ENCODE peak calls at places on chromosome 15, in five cellular contexts. V is tibial nerve, S is OCI-LY7, X is upper lobe of right lung, R is GM23338. L is an unnamed sample.

GRCh38 chr15:33182278-33182905 is 12.1 kb downstream of the FMN1 start:
- DNase-seq in R (peak), V (no peak), X (no peak), S (no peak), L (no peak)

GRCh38 chr15:94412979-94413741 is 181.8 kb downstream of the MCTP2 start:
- DNase-seq in S (peak), V (no peak), R (peak), X (no peak), L (peak)

GRCh38 chr15:90836296-90836871 is 32.0 kb upstream of the FURIN start:
- DNase-seq in R (no peak), S (no peak), X (no peak), V (no peak), L (peak)

GRCh38 chr15:64803526-64803925 is 21.9 kb downstream of the PIF1 start:
- DNase-seq in R (no peak), S (no peak), X (no peak), V (no peak), L (no peak)

GRCh38 chr15:62112616-62113593 is 46.1 kb downstream of the C2CD4A start:
- DNase-seq in V (no peak), S (no peak), R (no peak), X (no peak), L (peak)

GRCh38 chr15:33467816-33468163 is 157.0 kb downstream of the RYR3 start:
- DNase-seq in V (no peak), R (no peak), S (no peak), X (no peak), L (no peak)

GRCh38 chr15:90009301-90010063 is 8.4 kb downstream of the ZNF710 start:
- DNase-seq in X (no peak), S (no peak), V (no peak), R (no peak), L (no peak)

GRCh38 chr15:38378162-38378560 is 75.8 kb upstream of the FAM98B start:
- DNase-seq in S (no peak), V (peak), X (peak), R (no peak), L (peak)

GRCh38 chr15:48693474-48693873 is 48.0 kb upstream of the FBN1 start:
- DNase-seq in S (no peak), R (no peak), V (no peak), X (no peak), L (no peak)

GRCh38 chr15:97521894-97522293 is 438.6 kb upstream of the ARRDC4 start:
- DNase-seq in X (no peak), R (no peak), S (no peak), V (no peak), L (peak)

GRCh38 chr15:99708563-99708962 is 24.7 kb downstream of the LYSMD4 start:
- DNase-seq in R (no peak), V (peak), S (no peak), X (peak), L (peak)

GRCh38 chr15:73323956-73324355 is 44.8 kb downstream of the HCN4 start:
- DNase-seq in R (no peak), S (no peak), X (peak), V (no peak), L (no peak)

GRCh38 chr15:40226739-40227138 is 12.1 kb upstream of the PAK6 start:
- DNase-seq in X (no peak), S (no peak), R (no peak), V (no peak), L (no peak)

GRCh38 chr15:25572201-25572600 is 133.4 kb upstream of the UBE3A start:
- DNase-seq in R (no peak), S (no peak), V (no peak), X (no peak), L (peak)

GRCh38 chr15:85759391-85759790 is 35.3 kb downstream of the KLHL25 start:
- DNase-seq in V (no peak), R (no peak), S (no peak), X (no peak), L (no peak)

GRCh38 chr15:26598704-26599103 is 174.2 kb downstream of the GABRB3 start:
- DNase-seq in V (no peak), S (no peak), R (no peak), X (no peak), L (no peak)

GRCh38 chr15:99016680-99017321 is 9.2 kb upstream of the PGPEP1L start:
- DNase-seq in V (no peak), X (no peak), R (peak), S (no peak), L (no peak)

GRCh38 chr15:101349497-101349951 is 54.5 kb upstream of the SNRPA1 start:
- DNase-seq in X (no peak), V (no peak), S (no peak), R (no peak), L (no peak)

GRCh38 chr15:83710452-83710851 is 56.5 kb downstream of the ADAMTSL3 start:
- DNase-seq in X (no peak), S (no peak), R (no peak), V (no peak), L (no peak)

GRCh38 chr15:28099555-28100140 is 533 bp upstream of the OCA2 start:
- DNase-seq in X (no peak), V (no peak), S (no peak), R (no peak), L (no peak)

GRCh38 chr15:80405554-80405850 is 1.3 kb downstream of the ARNT2 start:
- DNase-seq in V (no peak), S (no peak), X (no peak), R (no peak), L (no peak)

GRCh38 chr15:91946914-91947313 is 93.4 kb downstream of the SLCO3A1 start:
- DNase-seq in V (no peak), R (peak), X (no peak), S (no peak), L (no peak)
- TF ChIP-seq CTCF in V (no peak), R (peak), X (peak), S (no peak), L (no peak)

DNA sequence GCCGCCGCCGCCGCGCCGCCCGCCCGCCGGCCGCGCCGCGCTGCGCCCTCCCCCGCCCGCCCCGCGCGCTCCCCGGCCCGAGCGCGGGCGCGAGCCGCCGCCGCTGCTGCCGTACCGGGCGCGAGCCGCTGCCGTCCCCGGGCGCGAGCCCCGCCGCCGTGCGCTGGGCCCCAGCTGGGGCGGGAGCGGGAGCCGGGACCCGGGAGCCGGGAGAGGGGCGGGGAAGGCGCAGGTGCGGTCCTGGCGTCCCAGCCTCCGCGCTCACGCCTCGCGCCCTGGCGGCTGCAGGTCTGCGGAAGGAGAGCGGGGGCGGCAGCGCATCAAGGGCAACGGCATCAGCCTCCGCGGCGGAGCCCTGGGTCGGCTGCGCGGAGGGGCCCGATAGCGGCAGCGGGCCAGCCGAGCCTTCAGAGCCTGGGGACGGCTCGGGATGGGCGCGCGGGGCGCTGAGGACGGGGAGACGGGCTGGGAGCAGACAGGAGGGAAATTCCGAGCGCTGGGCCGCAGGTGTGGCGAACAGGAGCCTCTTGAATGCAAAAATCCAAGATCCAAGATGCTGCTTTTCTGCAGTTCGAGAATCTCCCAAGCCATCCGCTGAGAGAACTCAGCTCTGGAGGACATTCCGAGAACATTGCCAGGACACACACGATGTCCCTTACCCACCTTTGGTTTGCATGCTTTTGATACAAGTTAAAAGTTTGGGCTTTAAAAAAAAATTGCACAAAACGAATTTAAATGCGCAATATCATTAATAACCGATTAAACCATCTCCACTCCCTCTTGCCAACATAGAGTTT is 251.1 kb downstream of the TJP1 start:
- DNase-seq in V (no peak), S (no peak), R (peak), X (no peak), L (peak)
- H3K4me3 ChIP-seq in V (peak), S (no peak), R (peak), X (peak), L (no peak)

GRCh38 chr15:51829360-51830278 is at the start of gene TMOD3:
- DNase-seq in V (peak), X (peak), R (peak), S (peak), L (peak)
- TF ChIP-seq CTCF in V (no peak), X (no peak), R (no peak), S (no peak), L (no peak)

GRCh38 chr15:29784413-29784812 is 37.9 kb downstream of the TJP1 start:
- DNase-seq in S (no peak), R (no peak), V (no peak), X (no peak), L (no peak)

GRCh38 chr15:29788433-29789034 is 33.7 kb downstream of the TJP1 start:
- DNase-seq in R (no peak), S (no peak), V (no peak), X (no peak), L (no peak)

GRCh38 chr15:29787767-29788166 is 34.5 kb downstream of the TJP1 start:
- DNase-seq in S (no peak), X (no peak), R (no peak), V (no peak), L (no peak)

GRCh38 chr15:29789871-29790270 is 32.4 kb downstream of the TJP1 start:
- DNase-seq in V (no peak), S (no peak), R (no peak), X (no peak), L (no peak)

DNA sequence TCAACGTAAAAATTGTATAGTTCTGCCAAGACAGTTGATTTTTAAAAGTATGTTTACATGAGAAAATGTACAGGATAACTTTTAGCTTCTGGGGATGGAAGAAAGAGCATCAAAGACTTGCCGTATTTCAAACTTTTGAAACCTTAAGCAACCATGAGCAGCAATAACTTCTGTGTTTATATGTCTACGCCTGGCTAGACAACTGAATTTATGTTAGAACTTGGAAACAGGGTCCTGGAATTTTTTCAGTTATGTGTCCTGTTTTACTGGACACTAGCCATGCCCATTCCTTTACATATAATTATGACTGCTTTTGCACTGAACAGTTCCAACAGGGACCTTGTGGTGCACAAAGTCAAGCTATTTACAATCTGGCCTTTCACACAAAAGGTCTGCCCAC is 37.2 kb downstream of the TJP1 start:
- DNase-seq in S (no peak), V (no peak), X (no peak), R (no peak), L (no peak)
- H3K4me3 ChIP-seq in S (no peak), V (no peak), X (no peak), R (no peak), L (no peak)

DNA sequence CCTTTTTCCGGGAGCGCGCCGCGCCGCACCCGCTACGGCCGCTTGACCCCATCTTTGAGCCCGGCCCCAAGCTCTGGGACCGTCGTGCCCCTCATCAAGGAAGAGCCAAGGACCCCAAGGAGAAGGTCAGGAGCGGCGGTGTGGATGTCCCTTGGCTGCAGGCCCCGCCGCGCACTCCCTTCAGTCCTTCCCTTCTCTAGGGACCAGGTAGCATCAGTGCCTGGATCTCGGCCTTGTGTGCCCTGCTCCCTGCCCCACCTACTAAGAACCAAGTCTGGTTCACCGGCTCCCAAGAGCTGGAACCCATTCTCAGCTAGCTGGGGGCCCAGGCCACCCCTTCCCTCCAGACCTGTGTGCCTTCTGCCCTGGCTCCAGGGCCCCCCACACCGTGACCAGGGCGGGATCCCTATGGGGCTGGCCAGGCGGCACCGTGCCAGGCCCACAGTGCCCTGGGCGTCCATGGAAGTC is 69.3 kb upstream of the CGNL1 start:
- DNase-seq in V (no peak), S (no peak), X (no peak), R (peak), L (no peak)
- TF ChIP-seq CTCF in V (no peak), S (no peak), X (peak), R (no peak), L (no peak)

GRCh38 chr15:82056900-82057825 is 11.3 kb upstream of the MEX3B start:
- DNase-seq in V (no peak), X (no peak), S (no peak), R (peak), L (no peak)
- H3K4me3 ChIP-seq in V (no peak), X (no peak), S (no peak), R (peak), L (no peak)

GRCh38 chr15:69679623-69680228 is 227.1 kb downstream of the RPLP1 start:
- DNase-seq in V (no peak), S (no peak), X (peak), R (no peak), L (no peak)

GRCh38 chr15:69675727-69676126 is 223.1 kb downstream of the RPLP1 start:
- DNase-seq in S (no peak), V (no peak), X (no peak), R (no peak), L (no peak)

GRCh38 chr15:69673236-69673881 is 220.7 kb downstream of the RPLP1 start:
- DNase-seq in S (no peak), X (no peak), V (no peak), R (no peak), L (no peak)

DNA sequence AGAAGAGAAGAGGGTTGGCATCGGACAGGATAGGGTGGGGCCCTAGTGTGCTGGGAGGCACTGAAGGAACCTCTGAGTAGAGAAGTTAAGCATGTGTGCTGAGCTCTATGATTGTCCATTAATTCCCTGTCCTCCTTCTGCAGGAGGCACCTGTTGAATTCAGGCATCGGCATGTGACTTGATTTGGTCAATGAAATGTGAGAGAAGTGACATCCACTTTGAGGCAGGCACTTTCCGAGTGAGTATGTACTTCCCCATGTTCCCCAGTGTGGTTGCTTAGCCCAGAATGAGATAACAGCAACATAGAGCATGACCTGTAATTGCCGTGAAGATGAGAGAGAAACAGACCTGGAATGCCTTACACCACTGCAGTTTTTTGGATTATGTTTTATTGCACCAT is 224.8 kb downstream of the RPLP1 start:
- DNase-seq in R (no peak), X (no peak), V (no peak), S (no peak), L (no peak)
- TF ChIP-seq CTCF in R (no peak), X (no peak), V (no peak), S (no peak), L (no peak)

GRCh38 chr15:70192490-70192889 is 94.8 kb upstream of the TLE3 start:
- DNase-seq in V (no peak), S (no peak), X (no peak), R (no peak), L (no peak)

GRCh38 chr15:70192041-70192440 is 94.3 kb upstream of the TLE3 start:
- DNase-seq in S (no peak), R (no peak), X (no peak), V (no peak), L (no peak)

GRCh38 chr15:70190296-70190695 is 92.6 kb upstream of the TLE3 start:
- DNase-seq in S (no peak), V (no peak), R (no peak), X (no peak), L (no peak)

GRCh38 chr15:70189826-70190225 is 92.1 kb upstream of the TLE3 start:
- DNase-seq in V (no peak), X (no peak), S (no peak), R (no peak), L (no peak)

DNA sequence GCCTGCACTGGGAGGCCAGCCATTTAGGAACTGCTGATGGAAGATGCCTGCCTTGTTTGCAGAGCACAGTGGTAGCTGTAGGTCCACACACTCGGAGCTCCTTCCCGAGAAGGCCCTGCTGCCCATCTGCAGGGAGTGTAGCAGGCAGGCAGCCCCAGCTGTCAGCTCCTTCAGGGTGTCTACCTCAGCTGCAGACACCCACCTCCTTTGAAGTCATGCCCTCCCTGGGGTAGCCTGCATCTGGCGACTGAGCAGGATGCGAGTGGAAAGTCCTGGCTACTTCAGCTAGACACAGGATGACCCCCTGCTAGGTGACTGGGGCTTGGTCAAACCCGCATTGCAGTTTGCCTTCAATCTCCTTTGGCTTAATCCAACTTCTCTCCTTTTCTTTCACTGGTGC is 93.2 kb upstream of the TLE3 start:
- DNase-seq in R (no peak), X (peak), S (no peak), V (no peak), L (no peak)
- H3K4me3 ChIP-seq in R (no peak), X (no peak), S (no peak), V (no peak), L (no peak)

GRCh38 chr15:50908209-50909043 is at the start of gene AP4E1:
- DNase-seq in V (peak), R (peak), S (peak), X (peak), L (peak)
- TF ChIP-seq CTCF in V (peak), R (peak), S (peak), X (peak), L (peak)

GRCh38 chr15:75129788-75130187 is 71.9 kb upstream of the C15orf39 start:
- DNase-seq in X (no peak), S (no peak), V (no peak), R (no peak), L (no peak)
- H3K4me3 ChIP-seq in X (no peak), S (no peak), V (no peak), R (no peak), L (no peak)